ENCODE peak calls at places on chromosomes 4 and X, in six cellular contexts. One of them, this sample, is unnamed.

GRCh38 chrX:129574214-129574613 is 34.2 kb downstream of the OCRL start:
- DNase-seq in aorta: no peak
- DNase-seq in Karpas-422: no peak
- DNase-seq in heart right ventricle: no peak
- DNase-seq in choroid plexus epithelial cell: no peak
- DNase-seq in heart left ventricle: no peak
- DNase-seq in this sample: no peak

GRCh38 chr4:89829470-89830138 is 7.4 kb downstream of the SNCA start:
- DNase-seq in aorta: peak; percentile 55
- DNase-seq in Karpas-422: no peak
- DNase-seq in heart right ventricle: peak; percentile 24
- DNase-seq in choroid plexus epithelial cell: peak; percentile 61
- DNase-seq in heart left ventricle: no peak
- DNase-seq in this sample: peak; percentile 37

GRCh38 chr4:7384929-7385890 is 49.5 kb downstream of the PSAPL1 start:
- DNase-seq in aorta: peak; percentile 20
- DNase-seq in Karpas-422: no peak
- DNase-seq in heart right ventricle: no peak
- DNase-seq in choroid plexus epithelial cell: no peak
- DNase-seq in heart left ventricle: peak; percentile 44
- DNase-seq in this sample: no peak

GRCh38 chr4:150363721-150364688 is 217.9 kb upstream of the MAB21L2 start:
- DNase-seq in aorta: no peak
- DNase-seq in Karpas-422: no peak
- DNase-seq in heart right ventricle: no peak
- DNase-seq in choroid plexus epithelial cell: peak; percentile 43
- DNase-seq in heart left ventricle: no peak
- DNase-seq in this sample: no peak

GRCh38 chrX:76555816-76556215 is 128.3 kb downstream of the MAGEE1 start:
- DNase-seq in aorta: no peak
- DNase-seq in Karpas-422: peak; percentile 86
- DNase-seq in heart right ventricle: no peak
- DNase-seq in choroid plexus epithelial cell: peak; percentile 48
- DNase-seq in heart left ventricle: no peak
- DNase-seq in this sample: peak; percentile 22

GRCh38 chr4:176981074-176981473 is 188.4 kb upstream of the VEGFC start:
- DNase-seq in aorta: no peak
- DNase-seq in Karpas-422: no peak
- DNase-seq in heart right ventricle: no peak
- DNase-seq in choroid plexus epithelial cell: no peak
- DNase-seq in heart left ventricle: no peak
- DNase-seq in this sample: no peak

GRCh38 chr4:70992354-70992753 is 1.1 kb upstream of the DCK start:
- DNase-seq in aorta: no peak
- DNase-seq in Karpas-422: peak; percentile 81
- DNase-seq in heart right ventricle: no peak
- DNase-seq in choroid plexus epithelial cell: no peak
- DNase-seq in heart left ventricle: no peak
- DNase-seq in this sample: no peak

GRCh38 chr4:25439913-25440477 is 62.9 kb downstream of the ANAPC4 start:
- DNase-seq in aorta: no peak
- DNase-seq in Karpas-422: peak; percentile 93
- DNase-seq in heart right ventricle: peak; percentile 61
- DNase-seq in choroid plexus epithelial cell: peak; percentile 88
- DNase-seq in heart left ventricle: no peak
- DNase-seq in this sample: peak; percentile 51

GRCh38 chr4:177444911-177445736 is 2.9 kb upstream of the AGA start:
- DNase-seq in aorta: no peak
- DNase-seq in Karpas-422: no peak
- DNase-seq in heart right ventricle: no peak
- DNase-seq in choroid plexus epithelial cell: no peak
- DNase-seq in heart left ventricle: no peak
- DNase-seq in this sample: no peak

GRCh38 chr4:71729856-71730255 is 54.0 kb downstream of the GC start:
- DNase-seq in aorta: no peak
- DNase-seq in Karpas-422: no peak
- DNase-seq in heart right ventricle: no peak
- DNase-seq in choroid plexus epithelial cell: no peak
- DNase-seq in heart left ventricle: no peak
- DNase-seq in this sample: no peak

GRCh38 chr4:153643406-153644016 is 40.6 kb upstream of the TLR2 start:
- DNase-seq in aorta: no peak
- DNase-seq in Karpas-422: peak; percentile 95
- DNase-seq in heart right ventricle: no peak
- DNase-seq in choroid plexus epithelial cell: peak; percentile 75
- DNase-seq in heart left ventricle: no peak
- DNase-seq in this sample: peak; percentile 60

GRCh38 chr4:32775049-32775448 is 2054.9 kb downstream of the PCDH7 start:
- DNase-seq in aorta: no peak
- DNase-seq in Karpas-422: peak; percentile 41
- DNase-seq in heart right ventricle: no peak
- DNase-seq in choroid plexus epithelial cell: peak; percentile 67
- DNase-seq in heart left ventricle: no peak
- DNase-seq in this sample: peak; percentile 0

GRCh38 chr4:153151535-153152452 is 52.4 kb upstream of the TRIM2 start:
- DNase-seq in aorta: peak; percentile 70
- DNase-seq in Karpas-422: peak; percentile 51
- DNase-seq in heart right ventricle: peak; percentile 16
- DNase-seq in choroid plexus epithelial cell: peak; percentile 79
- DNase-seq in heart left ventricle: no peak
- DNase-seq in this sample: peak; percentile 67

GRCh38 chr4:127783026-127783769 is 1.1 kb downstream of the HSPA4L start:
- DNase-seq in aorta: peak; percentile 77
- DNase-seq in Karpas-422: no peak
- DNase-seq in heart right ventricle: peak; percentile 80
- DNase-seq in choroid plexus epithelial cell: peak; percentile 62
- DNase-seq in heart left ventricle: peak; percentile 66
- DNase-seq in this sample: peak; percentile 74

GRCh38 chr4:15147709-15148651 is 145.7 kb downstream of the CPEB2 start:
- DNase-seq in aorta: no peak
- DNase-seq in Karpas-422: no peak
- DNase-seq in heart right ventricle: peak; percentile 13
- DNase-seq in choroid plexus epithelial cell: no peak
- DNase-seq in heart left ventricle: no peak
- DNase-seq in this sample: no peak

GRCh38 chr4:105181259-105181658 is 34.6 kb downstream of the TET2 start:
- DNase-seq in aorta: no peak
- DNase-seq in Karpas-422: no peak
- DNase-seq in heart right ventricle: no peak
- DNase-seq in choroid plexus epithelial cell: no peak
- DNase-seq in heart left ventricle: no peak
- DNase-seq in this sample: no peak

GRCh38 chrX:151871244-151871643 is 41.4 kb upstream of the MAGEA4 start:
- DNase-seq in aorta: no peak
- DNase-seq in Karpas-422: no peak
- DNase-seq in heart right ventricle: no peak
- DNase-seq in choroid plexus epithelial cell: peak; percentile 92
- DNase-seq in heart left ventricle: no peak
- DNase-seq in this sample: peak; percentile 66

GRCh38 chr4:186201535-186202230 is 10.3 kb downstream of the CYP4V2 start:
- DNase-seq in aorta: peak; percentile 63
- DNase-seq in Karpas-422: peak; percentile 86
- DNase-seq in heart right ventricle: no peak
- DNase-seq in choroid plexus epithelial cell: peak; percentile 53
- DNase-seq in heart left ventricle: no peak
- DNase-seq in this sample: no peak

GRCh38 chrX:19670854-19671620 is 155.7 kb upstream of the MAP3K15 start:
- DNase-seq in aorta: peak; percentile 44
- DNase-seq in Karpas-422: no peak
- DNase-seq in heart right ventricle: peak; percentile 39
- DNase-seq in choroid plexus epithelial cell: peak; percentile 61
- DNase-seq in heart left ventricle: no peak
- DNase-seq in this sample: peak; percentile 84

GRCh38 chr4:146633471-146633800 is 5.3 kb upstream of the POU4F2 start:
- DNase-seq in aorta: no peak
- DNase-seq in Karpas-422: no peak
- DNase-seq in heart right ventricle: no peak
- DNase-seq in choroid plexus epithelial cell: no peak
- DNase-seq in heart left ventricle: no peak
- DNase-seq in this sample: no peak

GRCh38 chrX:39953879-39954278 is 143.9 kb downstream of the BCOR start:
- DNase-seq in aorta: peak; percentile 69
- DNase-seq in Karpas-422: no peak
- DNase-seq in heart right ventricle: peak; percentile 44
- DNase-seq in choroid plexus epithelial cell: peak; percentile 78
- DNase-seq in heart left ventricle: peak; percentile 71
- DNase-seq in this sample: peak; percentile 77

GRCh38 chr4:112916868-112917267 is 132.6 kb upstream of the ANK2 start:
- DNase-seq in aorta: no peak
- DNase-seq in Karpas-422: no peak
- DNase-seq in heart right ventricle: no peak
- DNase-seq in choroid plexus epithelial cell: peak; percentile 45
- DNase-seq in heart left ventricle: no peak
- DNase-seq in this sample: peak; percentile 15

GRCh38 chrX:68942797-68943196 is 114.0 kb downstream of the EFNB1 start:
- DNase-seq in aorta: no peak
- DNase-seq in Karpas-422: no peak
- DNase-seq in heart right ventricle: no peak
- DNase-seq in choroid plexus epithelial cell: no peak
- DNase-seq in heart left ventricle: no peak
- DNase-seq in this sample: no peak
- H3K4me3 ChIP-seq in aorta: no peak overlapping the region
- H3K4me3 ChIP-seq in Karpas-422: no peak overlapping the region
- H3K4me3 ChIP-seq in heart right ventricle: no peak overlapping the region
- H3K4me3 ChIP-seq in choroid plexus epithelial cell: no peak overlapping the region
- H3K4me3 ChIP-seq in heart left ventricle: no peak overlapping the region
- H3K4me3 ChIP-seq in this sample: no peak overlapping the region

GRCh38 chrX:45768666-45769065 is 568.0 kb upstream of the DIPK2B start:
- DNase-seq in aorta: no peak
- DNase-seq in Karpas-422: no peak
- DNase-seq in heart right ventricle: no peak
- DNase-seq in choroid plexus epithelial cell: no peak
- DNase-seq in heart left ventricle: no peak
- DNase-seq in this sample: no peak
- H3K4me3 ChIP-seq in aorta: no peak overlapping the region
- H3K4me3 ChIP-seq in Karpas-422: no peak overlapping the region
- H3K4me3 ChIP-seq in heart right ventricle: peak overlapping the region; percentile 53
- H3K4me3 ChIP-seq in choroid plexus epithelial cell: peak overlapping the region; percentile 66
- H3K4me3 ChIP-seq in heart left ventricle: peak overlapping the region; percentile 67
- H3K4me3 ChIP-seq in this sample: peak overlapping the region; percentile 98

GRCh38 chr4:55125763-55126541 is 557 bp upstream of the KDR start:
- DNase-seq in aorta: peak; percentile 39
- DNase-seq in Karpas-422: peak; percentile 14
- DNase-seq in heart right ventricle: no peak
- DNase-seq in choroid plexus epithelial cell: peak; percentile 19
- DNase-seq in heart left ventricle: no peak
- DNase-seq in this sample: peak; percentile 27

GRCh38 chr4:55122235-55122634 is 3.2 kb downstream of the KDR start:
- DNase-seq in aorta: no peak
- DNase-seq in Karpas-422: peak; percentile 12
- DNase-seq in heart right ventricle: no peak
- DNase-seq in choroid plexus epithelial cell: no peak
- DNase-seq in heart left ventricle: no peak
- DNase-seq in this sample: no peak

GRCh38 chr4:55125087-55125721 is at the start of gene KDR:
- DNase-seq in aorta: peak; percentile 49
- DNase-seq in Karpas-422: peak; percentile 24
- DNase-seq in heart right ventricle: peak; percentile 69
- DNase-seq in choroid plexus epithelial cell: peak; percentile 62
- DNase-seq in heart left ventricle: peak; percentile 76
- DNase-seq in this sample: peak; percentile 41

GRCh38 chr4:55123791-55124190 is 1.6 kb downstream of the KDR start:
- DNase-seq in aorta: no peak
- DNase-seq in Karpas-422: peak; percentile 21
- DNase-seq in heart right ventricle: no peak
- DNase-seq in choroid plexus epithelial cell: no peak
- DNase-seq in heart left ventricle: no peak
- DNase-seq in this sample: no peak

GRCh38 chr4:55124337-55125076 is 888 bp downstream of the KDR start:
- DNase-seq in aorta: no peak
- DNase-seq in Karpas-422: peak; percentile 10
- DNase-seq in heart right ventricle: no peak
- DNase-seq in choroid plexus epithelial cell: peak; percentile 36
- DNase-seq in heart left ventricle: peak; percentile 60
- DNase-seq in this sample: peak; percentile 8
- H3K4me3 ChIP-seq in aorta: no peak overlapping the region
- H3K4me3 ChIP-seq in Karpas-422: no peak overlapping the region
- H3K4me3 ChIP-seq in heart right ventricle: peak overlapping the region; percentile 77
- H3K4me3 ChIP-seq in choroid plexus epithelial cell: peak overlapping the region; percentile 76
- H3K4me3 ChIP-seq in heart left ventricle: peak overlapping the region; percentile 74
- H3K4me3 ChIP-seq in this sample: no peak overlapping the region

GRCh38 chr4:182806259-182807252 is 110.6 kb downstream of the DCTD start:
- DNase-seq in aorta: peak; percentile 77
- DNase-seq in Karpas-422: peak; percentile 66
- DNase-seq in heart right ventricle: peak; percentile 68
- DNase-seq in choroid plexus epithelial cell: peak; percentile 74
- DNase-seq in heart left ventricle: peak; percentile 87
- DNase-seq in this sample: peak; percentile 61
- H3K4me3 ChIP-seq in aorta: peak overlapping the region; percentile 29
- H3K4me3 ChIP-seq in Karpas-422: no peak overlapping the region
- H3K4me3 ChIP-seq in heart right ventricle: peak overlapping the region; percentile 62
- H3K4me3 ChIP-seq in choroid plexus epithelial cell: peak overlapping the region; percentile 66
- H3K4me3 ChIP-seq in heart left ventricle: peak overlapping the region; percentile 69
- H3K4me3 ChIP-seq in this sample: peak overlapping the region; percentile 16

GRCh38 chr4:40515398-40516293 is 114.0 kb downstream of the RBM47 start:
- DNase-seq in aorta: no peak
- DNase-seq in Karpas-422: peak; percentile 60
- DNase-seq in heart right ventricle: no peak
- DNase-seq in choroid plexus epithelial cell: peak; percentile 29
- DNase-seq in heart left ventricle: no peak
- DNase-seq in this sample: peak; percentile 42

GRCh38 chr4:40511017-40511614 is 118.5 kb downstream of the RBM47 start:
- DNase-seq in aorta: no peak
- DNase-seq in Karpas-422: no peak
- DNase-seq in heart right ventricle: no peak
- DNase-seq in choroid plexus epithelial cell: no peak
- DNase-seq in heart left ventricle: no peak
- DNase-seq in this sample: no peak

GRCh38 chr4:40514409-40515025 is 115.1 kb downstream of the RBM47 start:
- DNase-seq in aorta: no peak
- DNase-seq in Karpas-422: no peak
- DNase-seq in heart right ventricle: no peak
- DNase-seq in choroid plexus epithelial cell: no peak
- DNase-seq in heart left ventricle: no peak
- DNase-seq in this sample: no peak

GRCh38 chr4:40516651-40517050 is 113.0 kb downstream of the RBM47 start:
- DNase-seq in aorta: no peak
- DNase-seq in Karpas-422: no peak
- DNase-seq in heart right ventricle: no peak
- DNase-seq in choroid plexus epithelial cell: no peak
- DNase-seq in heart left ventricle: no peak
- DNase-seq in this sample: no peak

DNA sequence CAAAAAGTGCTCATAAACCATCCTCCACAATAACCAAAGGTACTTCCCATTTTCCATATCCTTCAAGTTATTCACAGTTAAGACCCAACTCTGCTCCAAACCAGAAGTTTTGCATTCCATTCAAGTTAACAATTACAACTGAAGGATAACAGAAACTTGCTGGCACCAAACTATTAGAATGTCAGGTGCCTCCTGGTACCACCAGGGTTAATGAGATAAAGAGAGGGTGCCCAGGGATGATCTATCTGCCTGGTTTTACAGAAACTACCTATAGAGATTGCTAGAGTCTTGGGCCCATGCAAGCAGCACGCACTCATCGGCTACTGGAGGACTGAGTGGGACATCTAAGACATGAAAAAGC is 114.6 kb downstream of the RBM47 start:
- DNase-seq in aorta: no peak
- DNase-seq in Karpas-422: no peak
- DNase-seq in heart right ventricle: no peak
- DNase-seq in choroid plexus epithelial cell: no peak
- DNase-seq in heart left ventricle: no peak
- DNase-seq in this sample: no peak
- H3K4me3 ChIP-seq in aorta: no peak overlapping the region
- H3K4me3 ChIP-seq in Karpas-422: no peak overlapping the region
- H3K4me3 ChIP-seq in heart right ventricle: no peak overlapping the region
- H3K4me3 ChIP-seq in choroid plexus epithelial cell: no peak overlapping the region
- H3K4me3 ChIP-seq in heart left ventricle: no peak overlapping the region
- H3K4me3 ChIP-seq in this sample: no peak overlapping the region